ENCODE peak calls at places on chromosomes 4 and X, in ten cellular contexts. J is HFF-Myc; L is fibroblast of lung; B is CD8-positive, alpha-beta T cell; Z is endodermal cell; G is heart left ventricle; E is AG09309; V is upper lobe of left lung; S is aorta; D is A549. Y is an unnamed sample.

GRCh38 chrX:106170318-106170717 is 2.2 kb downstream of the PWWP3B start:
- DNase-seq in J (no peak), L (peak; percentile 10), B (no peak), Z (no peak), G (no peak), E (no peak), V (no peak), S (no peak), D (peak; percentile 10), Y (no peak)

GRCh38 chr4:134787315-134787714 is 585.7 kb upstream of the PABPC4L start:
- DNase-seq in J (no peak), L (peak; percentile 28), B (no peak), Z (no peak), G (no peak), E (no peak), V (no peak), S (no peak), D (no peak), Y (no peak)

GRCh38 chrX:57932266-57932665 is 22.0 kb upstream of the ZXDA start:
- DNase-seq in J (no peak), L (no peak), B (no peak), Z (no peak), G (no peak), E (no peak), V (no peak), S (no peak), D (no peak), Y (no peak)

GRCh38 chr4:174107749-174108354 is 175.6 kb downstream of the FBXO8 start:
- DNase-seq in J (no peak), L (no peak), B (no peak), Z (peak; percentile 71), G (no peak), E (no peak), V (no peak), S (no peak), D (no peak), Y (no peak)

GRCh38 chr4:17647927-17648326 is 33.5 kb downstream of the MED28 start:
- DNase-seq in J (no peak), L (no peak), B (no peak), Z (no peak), G (no peak), E (no peak), V (no peak), S (no peak), D (peak; percentile 11), Y (no peak)

GRCh38 chr4:6372649-6373525 is 99.5 kb downstream of the PPP2R2C start:
- DNase-seq in J (no peak), L (peak; percentile 20), B (peak; percentile 16), Z (peak; percentile 85), G (no peak), E (no peak), V (no peak), S (no peak), D (peak; percentile 47), Y (no peak)

GRCh38 chr4:141041021-141041476 is 92.2 kb downstream of the RNF150 start:
- DNase-seq in J (no peak), L (peak; percentile 65), B (no peak), Z (no peak), G (no peak), E (no peak), V (no peak), S (no peak), D (no peak), Y (no peak)

GRCh38 chrX:16528620-16529019 is 121.3 kb upstream of the S100G start:
- DNase-seq in J (no peak), L (no peak), B (peak; percentile 52), Z (no peak), G (no peak), E (no peak), V (no peak), S (no peak), D (no peak), Y (no peak)

GRCh38 chr4:149280886-149281285 is 534.8 kb downstream of the IQCM start:
- DNase-seq in J (no peak), L (peak; percentile 64), B (no peak), Z (no peak), G (no peak), E (no peak), V (no peak), S (no peak), D (no peak), Y (no peak)

GRCh38 chr4:137627938-137628460 is 95.7 kb upstream of the PCDH18 start:
- DNase-seq in J (no peak), L (no peak), B (no peak), Z (no peak), G (no peak), E (no peak), V (no peak), S (no peak), D (no peak), Y (no peak)

GRCh38 chr4:39096847-39097246 is 34.8 kb downstream of the KLHL5 start:
- DNase-seq in J (no peak), L (no peak), B (no peak), Z (no peak), G (no peak), E (no peak), V (no peak), S (no peak), D (no peak), Y (no peak)

GRCh38 chr4:125520258-125520990 is 205.7 kb downstream of the FAT4 start:
- DNase-seq in J (peak; percentile 16), L (peak; percentile 79), B (no peak), Z (no peak), G (no peak), E (no peak), V (no peak), S (no peak), D (no peak), Y (no peak)

DNA sequence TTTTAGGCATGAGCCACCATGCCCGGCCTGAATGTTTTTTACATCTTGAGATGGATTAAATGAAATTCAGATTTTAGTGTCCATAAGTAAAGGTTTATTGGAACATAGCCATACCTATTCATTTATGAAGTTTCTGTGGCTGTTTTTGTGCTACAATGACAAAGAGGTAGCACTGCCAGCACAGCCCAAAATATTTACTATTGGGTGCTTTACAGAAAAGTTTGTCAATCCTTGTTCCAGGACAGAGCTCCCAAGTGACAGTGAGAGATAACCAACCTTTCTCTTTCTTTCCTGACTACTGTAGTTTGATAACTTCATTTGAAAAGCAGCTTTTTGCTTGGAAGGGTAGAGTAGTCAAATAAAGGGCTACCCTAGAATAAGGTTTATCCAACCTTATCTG is 116.2 kb downstream of the CAMK2D start:
- DNase-seq in J (no peak), L (no peak), B (no peak), Z (no peak), G (no peak), E (no peak), V (no peak), S (no peak), D (no peak), Y (no peak)
- H3K4me3 ChIP-seq in J (no peak overlapping the region), L (no peak overlapping the region), B (no peak overlapping the region), Z (peak overlapping the region; percentile 9), G (no peak overlapping the region), E (no peak overlapping the region), V (no peak overlapping the region), S (no peak overlapping the region), D (no peak overlapping the region), Y (no peak overlapping the region)

GRCh38 chrX:40083979-40084359 is 13.8 kb downstream of the BCOR start:
- DNase-seq in J (no peak), L (no peak), B (no peak), Z (no peak), G (no peak), E (no peak), V (no peak), S (no peak), D (no peak), Y (no peak)
- H3K4me3 ChIP-seq in J (peak overlapping the region; percentile 26), L (peak overlapping the region; percentile 53), B (peak overlapping the region; percentile 37), Z (peak overlapping the region; percentile 70), G (no peak overlapping the region), E (peak overlapping the region; percentile 17), V (peak overlapping the region; percentile 47), S (no peak overlapping the region), D (no peak overlapping the region), Y (peak overlapping the region; percentile 38)

GRCh38 chr4:155849042-155849441 is 17.0 kb downstream of the ASIC5 start:
- DNase-seq in J (no peak), L (no peak), B (no peak), Z (no peak), G (no peak), E (no peak), V (no peak), S (no peak), D (no peak), Y (no peak)

GRCh38 chr4:155855897-155856296 is 10.2 kb downstream of the ASIC5 start:
- DNase-seq in J (no peak), L (no peak), B (no peak), Z (no peak), G (no peak), E (no peak), V (no peak), S (no peak), D (no peak), Y (no peak)

GRCh38 chr4:155853189-155853588 is 12.9 kb downstream of the ASIC5 start:
- DNase-seq in J (no peak), L (no peak), B (no peak), Z (no peak), G (no peak), E (no peak), V (no peak), S (no peak), D (no peak), Y (no peak)

GRCh38 chr4:155854597-155855226 is 11.4 kb downstream of the ASIC5 start:
- DNase-seq in J (no peak), L (peak; percentile 79), B (no peak), Z (no peak), G (no peak), E (peak; percentile 11), V (no peak), S (no peak), D (peak; percentile 64), Y (no peak)
- H3K4me3 ChIP-seq in J (no peak overlapping the region), L (peak overlapping the region; percentile 8), B (no peak overlapping the region), Z (no peak overlapping the region), G (no peak overlapping the region), E (no peak overlapping the region), V (no peak overlapping the region), S (no peak overlapping the region), D (peak overlapping the region; percentile 47), Y (no peak overlapping the region)

GRCh38 chr4:15652191-15652590 is 3.0 kb downstream of the FBXL5 start:
- DNase-seq in J (no peak), L (peak; percentile 12), B (no peak), Z (no peak), G (no peak), E (no peak), V (no peak), S (no peak), D (no peak), Y (no peak)

GRCh38 chr4:15648600-15648999 is 6.6 kb downstream of the FBXL5 start:
- DNase-seq in J (no peak), L (no peak), B (no peak), Z (no peak), G (no peak), E (no peak), V (no peak), S (no peak), D (no peak), Y (no peak)

GRCh38 chr4:15651682-15652081 is 3.5 kb downstream of the FBXL5 start:
- DNase-seq in J (no peak), L (peak; percentile 19), B (no peak), Z (no peak), G (no peak), E (no peak), V (no peak), S (no peak), D (no peak), Y (no peak)

GRCh38 chr4:15653430-15653829 is 1.7 kb downstream of the FBXL5 start:
- DNase-seq in J (no peak), L (no peak), B (no peak), Z (no peak), G (no peak), E (no peak), V (no peak), S (no peak), D (no peak), Y (no peak)

GRCh38 chr4:15649914-15650545 is 5.1 kb downstream of the FBXL5 start:
- DNase-seq in J (no peak), L (peak; percentile 46), B (peak; percentile 72), Z (peak; percentile 81), G (peak; percentile 40), E (peak; percentile 7), V (no peak), S (no peak), D (peak; percentile 65), Y (no peak)
- H3K4me3 ChIP-seq in J (no peak overlapping the region), L (no peak overlapping the region), B (no peak overlapping the region), Z (no peak overlapping the region), G (no peak overlapping the region), E (no peak overlapping the region), V (no peak overlapping the region), S (no peak overlapping the region), D (no peak overlapping the region), Y (no peak overlapping the region)

Y was measured in skeletal muscle cell.